ENCODE peak calls at places on chromosomes 13 and 19, in four cellular contexts. C, K, W and M are unnamed samples.

GRCh38 chr19:18062043-18062442 is 24.7 kb downstream of the IL12RB1 start:
- DNase-seq in W (no peak), C (no peak), K (no peak), M (no peak)

GRCh38 chr13:61954092-61954491 is 538.4 kb upstream of the PCDH20 start:
- DNase-seq in C (no peak), W (no peak), K (no peak), M (no peak)

GRCh38 chr13:21328836-21329477 is 130.1 kb downstream of the ZDHHC20 start:
- DNase-seq in W (no peak), C (no peak), K (no peak), M (no peak)

GRCh38 chr19:32652893-32653625 is 21.9 kb downstream of the ANKRD27 start:
- DNase-seq in C (peak; percentile 50), W (no peak), K (no peak), M (peak; percentile 91)

GRCh38 chr13:114174529-114174941 is 4.5 kb upstream of the CFAP97D2 start:
- DNase-seq in W (no peak), K (no peak), C (no peak), M (no peak)

GRCh38 chr13:102902789-102903347 is 57.0 kb downstream of the ERCC5 start:
- DNase-seq in C (no peak), K (no peak), W (no peak), M (peak; percentile 60)

GRCh38 chr19:45428385-45429231 is 4.9 kb upstream of the ERCC1 start:
- DNase-seq in C (peak; percentile 78), K (no peak), W (no peak), M (peak; percentile 86)

GRCh38 chr19:37920591-37921450 is 13.8 kb downstream of the SIPA1L3 start:
- DNase-seq in W (no peak), K (no peak), C (no peak), M (no peak)